ENCODE peak calls at places on chromosomes 2 and 18, in four cellular contexts. One of them, this sample, is unnamed.

GRCh38 chr2:119929537-119929936 is 83.3 kb upstream of the EPB41L5 start:
- DNase-seq in pancreas: no peak
- DNase-seq in A549: no peak
- DNase-seq in GM12865: no peak
- DNase-seq in this sample: no peak

GRCh38 chr2:127624321-127625145 is 21.4 kb upstream of the GPR17 start:
- DNase-seq in pancreas: no peak
- DNase-seq in A549: no peak
- DNase-seq in GM12865: no peak
- DNase-seq in this sample: peak; percentile 18

GRCh38 chr2:96887419-96888081 is 17.7 kb upstream of the SEMA4C start:
- DNase-seq in pancreas: no peak
- DNase-seq in A549: no peak
- DNase-seq in GM12865: no peak
- DNase-seq in this sample: no peak

GRCh38 chr18:50560681-50561629 is 1.1 kb downstream of the MAPK4 start:
- DNase-seq in pancreas: peak; percentile 30
- DNase-seq in A549: no peak
- DNase-seq in GM12865: no peak
- DNase-seq in this sample: peak; percentile 78

GRCh38 chr18:40864846-40865245 is 1090.2 kb upstream of the PIK3C3 start:
- DNase-seq in pancreas: no peak
- DNase-seq in A549: no peak
- DNase-seq in GM12865: no peak
- DNase-seq in this sample: no peak

GRCh38 chr2:173044686-173045085 is 31.0 kb upstream of the MAP3K20 start:
- DNase-seq in pancreas: no peak
- DNase-seq in A549: no peak
- DNase-seq in GM12865: no peak
- DNase-seq in this sample: no peak

GRCh38 chr2:58101500-58101899 is 54.9 kb downstream of the VRK2 start:
- DNase-seq in pancreas: no peak
- DNase-seq in A549: no peak
- DNase-seq in GM12865: no peak
- DNase-seq in this sample: no peak

GRCh38 chr2:57105694-57106093 is 921.9 kb downstream of the CCDC85A start:
- DNase-seq in pancreas: no peak
- DNase-seq in A549: no peak
- DNase-seq in GM12865: no peak
- DNase-seq in this sample: no peak

GRCh38 chr18:12882416-12882815 is 1.6 kb downstream of the PTPN2 start:
- DNase-seq in pancreas: no peak
- DNase-seq in A549: no peak
- DNase-seq in GM12865: no peak
- DNase-seq in this sample: no peak

GRCh38 chr2:106038598-106039375 is 155.3 kb downstream of the UXS1 start:
- DNase-seq in pancreas: no peak
- DNase-seq in A549: no peak
- DNase-seq in GM12865: no peak
- DNase-seq in this sample: no peak

GRCh38 chr18:44409524-44409923 is 271.2 kb upstream of the SETBP1 start:
- DNase-seq in pancreas: no peak
- DNase-seq in A549: no peak
- DNase-seq in GM12865: no peak
- DNase-seq in this sample: no peak

GRCh38 chr2:25250331-25251031 is 82.1 kb upstream of the POMC start:
- DNase-seq in pancreas: no peak
- DNase-seq in A549: no peak
- DNase-seq in GM12865: no peak
- DNase-seq in this sample: no peak

This sample was measured in upper lobe of left lung.